ENCODE peak calls at places on chromosomes 13 and 19, in nine cellular contexts. C is EH; U is natural killer cell treated with Interleukin-12 subunit alpha and Interleukin-12 subunit beta and Interleukin-15 and Interleukin-18, amount 100 ng/mL, for 72 hours; E is left colon; Q is NCI-H1105; P is putamen; Y is heart right ventricle; W is neural crest cell; V is brain microvascular endothelial cell. F is an unnamed sample.

GRCh38 chr19:5623397-5624153 is 692 bp downstream of the SAFB start:
- DNase-seq in C (peak; percentile 9), U (no peak), E (peak; percentile 33), Q (no peak), P (peak; percentile 11), Y (peak; percentile 13), W (peak; percentile 2), V (no peak), F (no peak)

GRCh38 chr19:7346488-7346971 is 2.2 kb upstream of the ARHGEF18 start:
- DNase-seq in C (no peak), U (no peak), E (no peak), Q (no peak), P (no peak), Y (no peak), W (no peak), V (no peak), F (no peak)

GRCh38 chr19:17129377-17129776 is 53.8 kb downstream of the MYO9B start:
- DNase-seq in C (no peak), U (no peak), E (no peak), Q (no peak), P (no peak), Y (no peak), W (no peak), V (no peak), F (no peak)

GRCh38 chr13:26988059-26988769 is 183.4 kb downstream of the USP12 start:
- DNase-seq in C (no peak), U (no peak), E (no peak), Q (no peak), P (no peak), Y (no peak), W (no peak), V (no peak), F (no peak)

GRCh38 chr13:101523732-101524131 is 71.3 kb downstream of the ITGBL1 start:
- DNase-seq in C (peak; percentile 89), U (no peak), E (no peak), Q (no peak), P (peak; percentile 14), Y (peak; percentile 19), W (no peak), V (peak; percentile 88), F (peak; percentile 38)

GRCh38 chr19:47315125-47315821 is 5.6 kb downstream of the C5AR1 start:
- DNase-seq in C (peak; percentile 92), U (no peak), E (no peak), Q (no peak), P (peak; percentile 76), Y (peak; percentile 41), W (no peak), V (peak; percentile 96), F (no peak)

GRCh38 chr19:4089400-4089908 is 22.8 kb upstream of the ZBTB7A start:
- DNase-seq in C (no peak), U (peak; percentile 90), E (peak; percentile 35), Q (no peak), P (no peak), Y (peak; percentile 48), W (no peak), V (no peak), F (no peak)

GRCh38 chr19:29836409-29836825 is 24.6 kb downstream of the CCNE1 start:
- DNase-seq in C (no peak), U (no peak), E (no peak), Q (no peak), P (no peak), Y (no peak), W (no peak), V (no peak), F (no peak)

GRCh38 chr13:26219726-26220125 is 2.4 kb downstream of the RNF6 start:
- DNase-seq in C (peak; percentile 62), U (no peak), E (no peak), Q (no peak), P (no peak), Y (no peak), W (no peak), V (no peak), F (no peak)

GRCh38 chr19:29771708-29772415 is 39.9 kb upstream of the CCNE1 start:
- DNase-seq in C (peak; percentile 59), U (no peak), E (peak; percentile 42), Q (peak; percentile 39), P (peak; percentile 35), Y (peak; percentile 15), W (peak; percentile 60), V (peak; percentile 40), F (peak; percentile 27)

GRCh38 chr19:14410054-14410774 is 8.9 kb downstream of the DDX39A start:
- DNase-seq in C (no peak), U (no peak), E (no peak), Q (no peak), P (no peak), Y (no peak), W (no peak), V (no peak), F (no peak)

GRCh38 chr19:51571599-51571998 is 516 bp downstream of the ZNF175 start:
- DNase-seq in C (peak; percentile 13), U (no peak), E (no peak), Q (no peak), P (no peak), Y (no peak), W (no peak), V (no peak), F (no peak)

GRCh38 chr13:76976488-76976887 is 15.4 kb upstream of the CLN5 start:
- DNase-seq in C (peak; percentile 79), U (no peak), E (no peak), Q (no peak), P (no peak), Y (no peak), W (no peak), V (peak; percentile 36), F (no peak)

GRCh38 chr13:71789952-71790351 is 77.1 kb downstream of the DACH1 start:
- DNase-seq in C (no peak), U (no peak), E (no peak), Q (no peak), P (no peak), Y (no peak), W (no peak), V (peak; percentile 22), F (no peak)

GRCh38 chr13:28537149-28537548 is 42.2 kb upstream of the FLT1 start:
- DNase-seq in C (peak; percentile 61), U (no peak), E (no peak), Q (no peak), P (no peak), Y (no peak), W (no peak), V (no peak), F (no peak)

GRCh38 chr19:1774999-1775772 is 21.9 kb downstream of the ONECUT3 start:
- DNase-seq in C (no peak), U (no peak), E (no peak), Q (no peak), P (no peak), Y (no peak), W (no peak), V (no peak), F (no peak)